ENCODE peak calls at places on chromosomes 2 and 18, in six cellular contexts. B, L, Q, E, N and C are unnamed samples.

GRCh38 chr2:65144571-65144970 is 14.7 kb upstream of the RAB1A start:
- DNase-seq in E (no peak), L (no peak), Q (no peak), N (no peak), B (no peak), C (no peak)

GRCh38 chr2:166106431-166107015 is 21.3 kb downstream of the SCN1A start:
- DNase-seq in Q (no peak), N (no peak), B (no peak), E (no peak), L (no peak), C (no peak)

GRCh38 chr2:115910270-115910669 is 1467.8 kb downstream of the DPP10 start:
- DNase-seq in B (no peak), L (no peak), E (no peak), Q (no peak), N (no peak), C (no peak)

GRCh38 chr18:25189391-25190185 is 162.4 kb downstream of the ZNF521 start:
- DNase-seq in E (no peak), Q (no peak), N (no peak), L (no peak), B (no peak), C (no peak)

GRCh38 chr2:203690110-203691047 is 16.1 kb upstream of the CD28 start:
- DNase-seq in B (no peak), N (no peak), E (no peak), L (no peak), Q (peak; percentile 24), C (no peak)

GRCh38 chr18:32148185-32148870 is 41.5 kb upstream of the MEP1B start:
- DNase-seq in B (no peak), Q (no peak), N (no peak), E (no peak), L (no peak), C (no peak)

GRCh38 chr18:69968073-69968472 is 20.4 kb upstream of the CD226 start:
- DNase-seq in B (no peak), E (no peak), Q (no peak), L (no peak), N (no peak), C (no peak)

GRCh38 chr2:56770490-56770889 is 586.7 kb downstream of the CCDC85A start:
- DNase-seq in L (no peak), B (peak; percentile 3), E (no peak), N (peak; percentile 67), Q (peak; percentile 16), C (no peak)

GRCh38 chr2:233565685-233566140 is 869 bp downstream of the USP40 start:
- DNase-seq in E (no peak), N (no peak), B (no peak), L (no peak), Q (peak; percentile 7), C (no peak)

GRCh38 chr2:143068094-143068890 is 60.9 kb upstream of the ARHGAP15 start:
- DNase-seq in Q (no peak), L (no peak), E (no peak), N (no peak), B (no peak), C (no peak)

GRCh38 chr2:124027182-124027581 is 2.1 kb downstream of the CNTNAP5 start:
- DNase-seq in L (peak; percentile 1), B (peak; percentile 24), Q (peak; percentile 50), E (peak; percentile 14), N (peak; percentile 63), C (peak; percentile 3)

GRCh38 chr18:79621501-79621900 is 58.1 kb upstream of the CTDP1 start:
- DNase-seq in N (no peak), B (no peak), L (no peak), Q (no peak), E (no peak), C (no peak)

GRCh38 chr18:31592520-31593157 is 962 bp downstream of the TTR start:
- DNase-seq in L (no peak), N (no peak), Q (no peak), E (no peak), B (no peak), C (no peak)

GRCh38 chr2:20221169-20221938 is 3.6 kb downstream of the SDC1 start:
- DNase-seq in L (peak; percentile 30), E (no peak), B (peak; percentile 75), Q (peak; percentile 82), N (peak; percentile 43), C (no peak)

GRCh38 chr2:20561703-20562454 is 89.0 kb downstream of the HS1BP3 start:
- DNase-seq in E (no peak), B (peak; percentile 77), L (peak; percentile 21), N (peak; percentile 83), Q (peak; percentile 76), C (peak; percentile 39)

GRCh38 chr2:237597680-237598145 is 7.2 kb upstream of the RAB17 start:
- DNase-seq in B (no peak), N (no peak), Q (no peak), L (no peak), E (no peak), C (no peak)

GRCh38 chr2:181679544-181679979 is 755 bp downstream of the NEUROD1 start:
- DNase-seq in N (no peak), L (no peak), B (no peak), Q (no peak), E (no peak), C (no peak)

GRCh38 chr2:202278944-202279343 is 13.4 kb downstream of the NOP58 start:
- DNase-seq in E (no peak), Q (peak; percentile 73), N (peak; percentile 51), B (peak; percentile 41), L (peak; percentile 50), C (no peak)

GRCh38 chr2:47056374-47056773 is 98.7 kb downstream of the STPG4 start:
- DNase-seq in Q (peak; percentile 90), L (peak; percentile 18), B (no peak), N (no peak), E (no peak), C (peak; percentile 75)

GRCh38 chr2:136019825-136020224 is 34.4 kb upstream of the DARS1 start:
- DNase-seq in Q (no peak), N (no peak), L (no peak), B (no peak), E (no peak), C (no peak)

GRCh38 chr2:233829193-233830110 is 24.9 kb downstream of the HJURP start:
- DNase-seq in L (no peak), E (no peak), Q (no peak), B (no peak), N (no peak), C (no peak)

GRCh38 chr2:209511637-209512036 is 87.8 kb downstream of the MAP2 start:
- DNase-seq in E (peak; percentile 8), Q (no peak), N (no peak), L (no peak), B (peak; percentile 28), C (no peak)

GRCh38 chr2:227674485-227674884 is 7.9 kb downstream of the SCYGR5 start:
- DNase-seq in Q (no peak), E (no peak), L (no peak), B (no peak), N (no peak), C (no peak)

GRCh38 chr2:197889041-197889440 is 84.6 kb downstream of the PLCL1 start:
- DNase-seq in N (no peak), E (no peak), Q (peak; percentile 54), L (peak; percentile 19), B (peak; percentile 40), C (no peak)

GRCh38 chr18:79795446-79795845 is 2.3 kb upstream of the KCNG2 start:
- DNase-seq in N (no peak), E (no peak), L (no peak), B (peak; percentile 24), Q (no peak), C (no peak)

GRCh38 chr2:69581774-69582581 is 61.6 kb downstream of the AAK1 start:
- DNase-seq in Q (peak; percentile 36), E (peak; percentile 38), B (peak; percentile 42), L (no peak), N (peak; percentile 69), C (no peak)

GRCh38 chr2:37644191-37644590 is 27.3 kb downstream of the CDC42EP3 start:
- DNase-seq in E (no peak), Q (no peak), L (no peak), B (no peak), N (peak; percentile 51), C (no peak)

GRCh38 chr2:5392658-5393057 is 299.5 kb upstream of the SOX11 start:
- DNase-seq in Q (no peak), E (no peak), B (no peak), L (no peak), N (no peak), C (no peak)

GRCh38 chr2:74768401-74768914 is 65.5 kb upstream of the HK2 start:
- DNase-seq in N (peak; percentile 14), B (no peak), Q (peak; percentile 81), L (no peak), E (no peak), C (no peak)

GRCh38 chr2:238997137-238997390 is 149.2 kb downstream of the TWIST2 start:
- DNase-seq in E (no peak), N (no peak), Q (no peak), B (no peak), L (no peak), C (no peak)

GRCh38 chr18:24915547-24915946 is 436.4 kb downstream of the ZNF521 start:
- DNase-seq in E (no peak), L (no peak), N (peak; percentile 85), B (peak; percentile 39), Q (peak; percentile 16), C (no peak)

GRCh38 chr2:27148801-27149439 is at the start of gene TCF23:
- DNase-seq in Q (no peak), E (no peak), L (no peak), N (no peak), B (no peak), C (no peak)

GRCh38 chr18:78902795-78903435 is 76.7 kb upstream of the SALL3 start:
- DNase-seq in E (no peak), N (no peak), L (no peak), B (no peak), Q (no peak), C (no peak)

GRCh38 chr18:3162181-3162580 is 57.6 kb downstream of the MYOM1 start:
- DNase-seq in Q (no peak), N (peak; percentile 35), L (no peak), B (peak; percentile 69), E (no peak), C (no peak)

GRCh38 chr2:141630531-141630930 is 500.3 kb downstream of the LRP1B start:
- DNase-seq in L (no peak), E (no peak), B (no peak), N (no peak), Q (no peak), C (no peak)

GRCh38 chr2:165794520-165794882 is 454 bp upstream of the GALNT3 start:
- DNase-seq in Q (peak; percentile 44), B (peak; percentile 87), E (peak; percentile 44), N (no peak), L (no peak), C (no peak)